ENCODE peak calls at places on chromosomes 5 and 9, in five cellular contexts. R, V, N, Q and B are unnamed samples.

GRCh38 chr9:19184144-19184917 is 46.2 kb upstream of the DENND4C start:
- DNase-seq in R (peak; percentile 80), V (peak; percentile 84), N (peak; percentile 95), Q (peak; percentile 47), B (peak; percentile 92)

GRCh38 chr9:133285252-133285775 is 10.3 kb upstream of the ABO start:
- DNase-seq in R (no peak), V (no peak), N (no peak), Q (no peak), B (no peak)

GRCh38 chr5:53429706-53430105 is 50.7 kb upstream of the FST start:
- DNase-seq in R (no peak), V (no peak), N (peak; percentile 46), Q (no peak), B (no peak)

GRCh38 chr9:124652203-124652992 is 118.7 kb downstream of the NR6A1 start:
- DNase-seq in R (peak; percentile 67), V (peak; percentile 67), N (peak; percentile 87), Q (no peak), B (peak; percentile 82)

GRCh38 chr5:163104496-163104895 is 332.9 kb upstream of the CCNG1 start:
- DNase-seq in R (no peak), V (no peak), N (no peak), Q (peak; percentile 71), B (peak; percentile 9)

GRCh38 chr9:33919276-33919897 is 102.4 kb downstream of the UBE2R2 start:
- DNase-seq in R (no peak), V (no peak), N (no peak), Q (no peak), B (no peak)

GRCh38 chr9:81074261-81074660 is 615.1 kb downstream of the TLE1 start:
- DNase-seq in R (no peak), V (no peak), N (no peak), Q (no peak), B (no peak)

GRCh38 chr5:151772868-151773561 is 1.3 kb downstream of the G3BP1 start:
- DNase-seq in R (peak; percentile 42), V (peak; percentile 36), N (peak; percentile 19), Q (no peak), B (no peak)

GRCh38 chr9:31677415-31677814 is 707.0 kb upstream of the ACO1 start:
- DNase-seq in R (no peak), V (no peak), N (no peak), Q (no peak), B (no peak)

GRCh38 chr9:131835132-131835910 is 95.4 kb upstream of the RAPGEF1 start:
- DNase-seq in R (no peak), V (peak; percentile 28), N (no peak), Q (no peak), B (no peak)

GRCh38 chr5:79297661-79298060 is 61.7 kb downstream of the JMY start:
- DNase-seq in R (no peak), V (peak; percentile 13), N (peak; percentile 34), Q (no peak), B (no peak)

GRCh38 chr9:24011206-24011605 is 185.2 kb upstream of the ELAVL2 start:
- DNase-seq in R (no peak), V (no peak), N (no peak), Q (no peak), B (no peak)

GRCh38 chr9:3969846-3970245 is 330.0 kb downstream of the GLIS3 start:
- DNase-seq in R (no peak), V (no peak), N (no peak), Q (no peak), B (no peak)

GRCh38 chr5:13278148-13278547 is 666.3 kb downstream of the DNAH5 start:
- DNase-seq in R (no peak), V (no peak), N (no peak), Q (peak; percentile 51), B (no peak)

GRCh38 chr5:138829341-138829740 is 45.8 kb downstream of the LRRTM2 start:
- DNase-seq in R (no peak), V (peak; percentile 67), N (no peak), Q (no peak), B (no peak)

GRCh38 chr5:1399737-1400136 is 45.5 kb downstream of the SLC6A3 start:
- DNase-seq in R (no peak), V (no peak), N (no peak), Q (no peak), B (no peak)

GRCh38 chr9:35832814-35833213 is 3.8 kb downstream of the TMEM8B start:
- DNase-seq in R (no peak), V (no peak), N (no peak), Q (no peak), B (no peak)

GRCh38 chr5:181120311-181120710 is 10.7 kb downstream of the OR2V1 start:
- DNase-seq in R (no peak), V (no peak), N (no peak), Q (no peak), B (no peak)

GRCh38 chr5:115126303-115126702 is 43.4 kb downstream of the TRIM36 start:
- DNase-seq in R (no peak), V (no peak), N (no peak), Q (no peak), B (no peak)

DNA sequence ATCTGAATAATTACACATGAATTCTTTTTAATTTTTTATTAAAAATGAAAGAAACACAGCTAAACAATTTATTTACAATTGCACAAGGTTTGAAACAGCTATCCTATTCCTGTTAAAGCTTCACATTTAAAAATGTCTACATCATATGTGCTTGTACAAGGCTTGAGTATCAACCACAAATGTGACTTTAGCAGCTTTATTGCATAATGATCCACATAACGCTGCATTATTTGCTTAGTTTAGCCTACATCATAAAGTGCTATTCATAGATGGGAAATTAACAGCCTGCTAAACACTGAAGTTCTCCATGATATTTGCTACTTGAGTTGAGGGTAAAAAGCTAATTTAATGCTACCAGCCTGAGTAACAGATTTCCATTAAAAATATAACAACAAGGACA is 45.0 kb downstream of the TRIM36 start:
- DNase-seq in R (no peak), V (no peak), N (no peak), Q (no peak), B (no peak)
- H3K4me3 ChIP-seq in R (no peak overlapping the region), V (no peak overlapping the region), N (no peak overlapping the region), Q (no peak overlapping the region), B (no peak overlapping the region)

GRCh38 chr9:137076636-137077009 is 694 bp upstream of the UAP1L1 start:
- DNase-seq in R (no peak), V (no peak), N (no peak), Q (no peak), B (no peak)
- H3K4me3 ChIP-seq in R (peak overlapping the region; percentile 87), V (peak overlapping the region; percentile 40), N (no peak overlapping the region), Q (peak overlapping the region; percentile 69), B (peak overlapping the region; percentile 66)

DNA sequence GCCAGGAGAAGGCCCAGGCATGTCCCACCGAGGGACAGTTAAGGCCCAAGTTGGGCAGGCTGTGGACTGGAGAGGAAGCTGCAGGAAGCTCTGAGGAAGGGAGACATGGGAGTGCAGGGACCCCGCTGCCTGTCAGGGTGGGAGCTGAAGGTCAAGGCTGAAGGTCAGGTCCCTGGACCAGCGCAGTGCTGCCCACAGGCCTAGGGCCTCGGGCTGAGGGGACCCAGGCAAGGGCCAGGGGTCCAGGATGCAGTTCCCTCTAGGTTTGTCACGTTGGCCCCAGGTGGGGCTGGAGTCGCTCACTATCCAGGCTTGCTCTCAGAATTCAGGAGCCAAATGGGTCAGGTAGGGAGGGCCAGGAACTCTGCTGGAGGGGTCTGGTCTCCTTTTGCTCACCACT is 76.7 kb upstream of the STXBP1 start:
- DNase-seq in R (no peak), V (no peak), N (no peak), Q (no peak), B (no peak)
- H3K4me3 ChIP-seq in R (no peak overlapping the region), V (no peak overlapping the region), N (no peak overlapping the region), Q (no peak overlapping the region), B (no peak overlapping the region)

GRCh38 chr5:173907284-173907683 is 19.1 kb downstream of the CPEB4 start:
- DNase-seq in R (no peak), V (no peak), N (no peak), Q (no peak), B (no peak)

GRCh38 chr5:173902743-173903142 is 14.6 kb downstream of the CPEB4 start:
- DNase-seq in R (no peak), V (no peak), N (no peak), Q (no peak), B (no peak)

GRCh38 chr5:173901705-173902104 is 13.6 kb downstream of the CPEB4 start:
- DNase-seq in R (no peak), V (no peak), N (no peak), Q (no peak), B (no peak)

GRCh38 chr5:173902334-173902733 is 14.2 kb downstream of the CPEB4 start:
- DNase-seq in R (no peak), V (no peak), N (no peak), Q (no peak), B (no peak)

DNA sequence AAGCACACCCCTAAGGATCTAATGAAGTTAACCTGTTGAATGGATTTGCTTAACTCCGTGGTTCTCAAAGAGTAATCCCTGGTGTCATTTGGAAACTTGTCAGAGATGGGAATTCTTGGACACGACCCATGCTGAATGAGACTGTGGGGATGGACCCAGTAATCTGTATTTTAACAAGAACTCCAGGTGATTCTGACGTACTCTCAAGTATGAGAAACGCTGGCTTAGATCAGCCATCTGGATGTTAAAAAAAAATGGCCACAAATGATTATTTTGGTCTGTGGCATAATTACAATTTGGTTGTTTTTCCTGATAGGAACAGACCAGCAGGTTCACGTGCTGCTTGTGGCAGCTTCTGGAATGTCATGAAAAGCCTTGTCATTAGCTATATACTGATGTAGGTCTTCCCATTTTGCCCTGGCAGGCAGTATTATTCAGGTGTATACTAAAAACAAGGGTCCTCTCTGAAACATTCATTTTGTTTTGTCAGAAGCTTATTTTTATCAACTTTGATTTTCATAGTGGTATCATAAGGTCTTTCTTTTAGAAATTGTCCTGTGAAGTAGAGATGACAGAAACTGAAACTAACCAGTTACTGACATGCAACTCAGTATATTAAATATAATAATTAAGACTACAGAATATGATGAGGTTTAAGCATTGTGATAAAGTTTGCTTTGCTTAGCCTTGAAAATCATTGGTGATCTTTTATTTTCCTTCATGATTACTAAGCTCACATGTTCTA is 15.4 kb downstream of the CPEB4 start:
- DNase-seq in R (no peak), V (no peak), N (no peak), Q (no peak), B (no peak)
- H3K4me3 ChIP-seq in R (peak overlapping the region; percentile 2), V (no peak overlapping the region), N (no peak overlapping the region), Q (no peak overlapping the region), B (no peak overlapping the region)